ENCODE peak calls at places on chromosomes 2 and 18, in nine cellular contexts. B is body of pancreas, H is tibial nerve, Y is lower leg skin, C is adrenal gland, K is A549, N is stomach, U is GM12878, P is H54. A is an unnamed sample.

GRCh38 chr2:149055751-149056150 is 17.3 kb downstream of the LYPD6B start:
- DNase-seq in H (no peak), K (no peak), P (no peak), N (no peak), U (no peak), C (no peak), B (no peak), Y (no peak), A (no peak)

GRCh38 chr2:125167152-125167551 is 1142.1 kb downstream of the CNTNAP5 start:
- DNase-seq in B (no peak), N (no peak), H (no peak), Y (no peak), P (no peak), K (no peak), U (no peak), C (no peak), A (no peak)

GRCh38 chr2:46310446-46310845 is 13.2 kb downstream of the EPAS1 start:
- DNase-seq in K (no peak), N (no peak), Y (no peak), U (no peak), B (peak), H (no peak), C (no peak), P (no peak), A (no peak)

GRCh38 chr2:229407170-229407569 is 136.1 kb upstream of the PID1 start:
- DNase-seq in U (no peak), K (peak), C (peak), N (peak), H (peak), Y (peak), P (peak), B (peak), A (no peak)

GRCh38 chr2:111052621-111053020 is 68.1 kb upstream of the BCL2L11 start:
- DNase-seq in K (no peak), B (no peak), N (no peak), C (no peak), Y (no peak), H (no peak), U (no peak), P (no peak), A (no peak)

GRCh38 chr2:199230091-199230490 is 227.6 kb downstream of the SATB2 start:
- DNase-seq in P (no peak), C (no peak), Y (no peak), B (no peak), K (no peak), H (no peak), U (no peak), N (no peak), A (no peak)

GRCh38 chr18:48920408-48921038 is 30.2 kb downstream of the SMAD7 start:
- DNase-seq in N (no peak), U (no peak), P (no peak), B (no peak), K (no peak), C (peak), Y (no peak), H (no peak), A (no peak)

GRCh38 chr18:3723554-3723953 is 273.6 kb downstream of the TGIF1 start:
- DNase-seq in P (no peak), N (no peak), C (no peak), K (no peak), B (no peak), Y (no peak), U (no peak), H (no peak), A (peak)

GRCh38 chr2:9326975-9327374 is 96.4 kb downstream of the ITGB1BP1 start:
- DNase-seq in K (no peak), B (no peak), N (no peak), Y (no peak), P (no peak), U (no peak), C (no peak), H (no peak), A (no peak)

GRCh38 chr18:70296289-70296688 is 7.4 kb downstream of the SOCS6 start:
- DNase-seq in K (peak), H (no peak), B (peak), C (no peak), Y (no peak), U (no peak), P (no peak), N (no peak), A (no peak)

GRCh38 chr2:6943971-6944370 is 26.8 kb downstream of the RNF144A start:
- DNase-seq in Y (no peak), K (no peak), H (no peak), U (no peak), N (no peak), C (no peak), P (no peak), B (no peak), A (no peak)

GRCh38 chr2:182715896-182716664 is at the start of gene DNAJC10:
- DNase-seq in N (peak), Y (peak), P (peak), U (peak), C (peak), K (peak), H (peak), B (peak), A (peak)
- TF ChIP-seq POLR2A in N (no peak), Y (no peak), P (peak), U (peak), C (peak), K (peak), H (peak), B (peak), A (peak)

DNA sequence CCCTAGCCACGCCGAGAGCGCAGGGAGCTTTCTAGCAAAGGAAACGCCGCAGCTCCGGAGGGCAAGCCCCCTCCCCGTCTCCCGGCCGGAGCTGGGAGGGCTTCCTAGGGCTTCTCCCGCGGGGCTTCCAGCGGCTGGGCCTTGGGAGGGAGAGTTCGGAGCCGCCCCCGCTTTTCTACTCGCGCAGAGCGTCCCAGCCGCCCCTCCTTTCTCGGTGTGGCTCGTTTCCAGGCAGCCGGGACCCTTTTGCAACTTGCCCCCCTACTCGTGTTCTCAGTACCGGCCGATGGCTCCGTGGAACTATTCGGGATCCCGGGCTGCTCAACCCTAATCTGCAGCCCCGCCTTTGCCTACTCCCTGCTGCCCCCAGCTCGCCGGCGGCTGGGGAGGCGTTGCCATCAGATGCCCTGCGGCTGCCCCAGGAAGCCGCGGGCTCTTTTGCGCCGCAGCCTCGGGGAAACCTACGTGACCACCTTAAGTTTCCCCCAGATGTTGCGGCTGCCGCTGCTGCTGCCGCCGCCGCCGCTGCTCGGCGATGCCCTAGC is 1.5 kb upstream of the NR4A2 start:
- DNase-seq in P (peak), C (peak), N (peak), H (no peak), U (no peak), B (peak), Y (peak), K (no peak), A (peak)
- TF ChIP-seq POLR2A in P (peak), C (peak), N (no peak), H (peak), U (peak), B (peak), Y (no peak), K (no peak), A (no peak)

GRCh38 chr2:186659383-186659782 is 34.5 kb upstream of the FAM171B start:
- DNase-seq in K (no peak), C (no peak), U (no peak), B (no peak), Y (no peak), P (no peak), H (no peak), N (no peak), A (no peak)
- TF ChIP-seq POLR2A in K (no peak), C (no peak), U (no peak), B (no peak), Y (no peak), P (no peak), H (no peak), N (no peak), A (no peak)

GRCh38 chr18:80108122-80108536 is 933 bp upstream of the ADNP2 start:
- DNase-seq in H (no peak), U (no peak), P (no peak), Y (no peak), N (no peak), B (peak), C (peak), K (no peak), A (no peak)

GRCh38 chr18:80106482-80107051 is 2.5 kb upstream of the ADNP2 start:
- DNase-seq in U (no peak), N (no peak), C (no peak), Y (no peak), H (no peak), B (peak), P (no peak), K (no peak), A (no peak)

GRCh38 chr18:80107396-80107795 is 1.7 kb upstream of the ADNP2 start:
- DNase-seq in B (no peak), U (no peak), H (no peak), N (no peak), P (no peak), C (no peak), K (no peak), Y (no peak), A (no peak)

GRCh38 chr18:80109676-80110078 is 615 bp downstream of the ADNP2 start:
- DNase-seq in Y (no peak), N (peak), K (peak), P (peak), C (peak), H (no peak), U (no peak), B (peak), A (peak)

GRCh38 chr18:80108739-80109675 is at the start of gene ADNP2:
- DNase-seq in N (peak), U (peak), K (peak), P (peak), Y (peak), H (peak), C (peak), B (peak), A (peak)
- TF ChIP-seq POLR2A in N (no peak), U (peak), K (peak), P (peak), Y (no peak), H (peak), C (peak), B (peak), A (peak)

GRCh38 chr18:9916067-9916684 is 2.4 kb downstream of the VAPA start:
- DNase-seq in H (no peak), C (no peak), U (no peak), P (no peak), N (no peak), Y (no peak), B (no peak), K (no peak), A (peak)

GRCh38 chr18:9914334-9914583 is 443 bp downstream of the VAPA start:
- DNase-seq in Y (no peak), U (no peak), C (no peak), H (no peak), K (no peak), B (no peak), N (no peak), P (no peak), A (no peak)

GRCh38 chr18:9916814-9917213 is 3.0 kb downstream of the VAPA start:
- DNase-seq in P (no peak), Y (no peak), B (no peak), K (no peak), N (no peak), H (no peak), U (no peak), C (no peak), A (no peak)

GRCh38 chr18:9914584-9915290 is 921 bp downstream of the VAPA start:
- DNase-seq in C (peak), P (peak), K (peak), B (peak), Y (peak), H (peak), U (no peak), N (peak), A (peak)

GRCh38 chr18:9915291-9916066 is 1.7 kb downstream of the VAPA start:
- DNase-seq in C (no peak), U (no peak), P (no peak), N (no peak), B (no peak), Y (no peak), K (no peak), H (no peak), A (no peak)
- TF ChIP-seq POLR2A in C (no peak), U (no peak), P (no peak), N (no peak), B (no peak), Y (no peak), K (no peak), H (peak), A (peak)

GRCh38 chr2:27370816-27371620 is 602 bp downstream of the SNX17 start:
- DNase-seq in Y (no peak), P (no peak), H (no peak), C (peak), B (no peak), U (peak), K (peak), N (no peak), A (peak)
- TF ChIP-seq POLR2A in Y (no peak), P (peak), H (no peak), C (no peak), B (no peak), U (peak), K (no peak), N (no peak), A (no peak)

DNA sequence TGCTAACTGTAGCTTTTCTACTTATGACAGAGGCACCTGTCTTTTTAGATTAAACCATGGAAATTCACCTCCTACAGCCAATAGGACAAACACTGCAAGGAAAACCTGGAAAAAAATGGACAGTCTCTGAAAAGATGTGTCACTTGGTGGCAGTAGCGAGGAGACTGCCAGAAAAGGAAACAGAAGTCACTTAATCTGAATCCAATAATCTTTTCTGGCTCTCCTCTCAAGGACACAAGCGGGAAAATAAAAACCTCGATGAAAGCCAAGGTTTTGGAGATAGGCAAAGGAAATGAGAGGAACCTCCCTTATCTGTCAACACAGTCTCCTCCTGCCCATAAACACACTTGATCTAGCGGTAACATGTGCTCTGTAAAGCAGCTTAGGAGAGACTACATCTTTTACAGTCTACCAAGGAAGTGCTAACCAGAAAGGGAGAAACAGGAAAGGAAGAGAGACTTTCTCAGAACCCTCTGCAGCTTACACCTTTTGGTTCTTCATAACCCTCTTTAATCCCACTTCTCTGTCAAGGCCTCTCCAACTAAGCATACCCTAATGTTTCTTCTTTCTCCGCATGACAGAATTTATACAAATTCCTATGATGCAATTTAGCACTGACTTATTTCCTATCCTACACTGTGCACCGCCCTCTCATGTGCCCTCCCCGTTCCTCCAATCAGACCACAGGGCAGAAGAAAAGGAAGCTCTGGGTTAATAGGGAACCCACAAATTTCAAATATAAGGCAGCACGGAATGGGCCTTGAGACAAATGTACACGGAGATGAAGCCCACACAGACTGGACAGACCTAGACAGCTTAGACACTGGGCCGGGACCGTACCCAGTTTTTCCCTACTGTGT is 52.8 kb downstream of the CLASP1 start:
- DNase-seq in Y (peak), H (peak), U (peak), K (peak), B (peak), C (peak), P (no peak), N (no peak), A (peak)
- TF ChIP-seq POLR2A in Y (no peak), H (no peak), U (peak), K (no peak), B (peak), C (no peak), P (no peak), N (no peak), A (peak)

A was measured in erythroblast.